ENCODE peak calls at places on chromosomes 5 and 9, in four cellular contexts. E is tibial nerve, V is cardiac muscle cell, K is brain microvascular endothelial cell. W is an unnamed sample.

GRCh38 chr9:133121200-133122166 is at the start of gene RALGDS:
- DNase-seq in V (peak), K (peak), E (peak), W (no peak)

GRCh38 chr5:167244583-167244982 is 1046.9 kb upstream of the WWC1 start:
- DNase-seq in E (no peak), K (peak), V (peak), W (no peak)

GRCh38 chr9:82038897-82039296 is 50.3 kb downstream of the SPATA31D1 start:
- DNase-seq in V (no peak), K (no peak), E (no peak), W (no peak)

GRCh38 chr5:107486489-107486888 is 184.2 kb downstream of the EFNA5 start:
- DNase-seq in V (peak), E (no peak), K (peak), W (no peak)

GRCh38 chr9:84609779-84610178 is 59.8 kb upstream of the NTRK2 start:
- DNase-seq in K (no peak), E (no peak), V (no peak), W (no peak)

GRCh38 chr9:121620777-121621437 is 30.5 kb upstream of the DAB2IP start:
- DNase-seq in V (peak), K (no peak), E (no peak), W (no peak)

GRCh38 chr5:91266184-91266705 is 116.9 kb downstream of the ARRDC3 start:
- DNase-seq in K (peak), E (no peak), V (peak), W (peak)

GRCh38 chr9:33233659-33234335 is 6.2 kb upstream of the SPINK4 start:
- DNase-seq in V (peak), K (peak), E (no peak), W (peak)

GRCh38 chr5:116288524-116288923 is 203.7 kb downstream of the COMMD10 start:
- DNase-seq in K (no peak), E (no peak), V (no peak), W (no peak)

GRCh38 chr5:74517700-74518099 is 122.8 kb downstream of the ENC1 start:
- DNase-seq in K (peak), V (peak), E (peak), W (no peak)

GRCh38 chr9:114072181-114073140 is 5.6 kb downstream of the AMBP start:
- DNase-seq in V (peak), K (no peak), E (peak), W (no peak)

GRCh38 chr9:127144670-127145458 is 22.4 kb upstream of the ANGPTL2 start:
- DNase-seq in K (no peak), V (peak), E (no peak), W (no peak)

GRCh38 chr5:1508679-1509290 is 15.0 kb downstream of the LPCAT1 start:
- DNase-seq in E (no peak), V (no peak), K (no peak), W (no peak)

GRCh38 chr9:98811051-98811650 is 3.7 kb downstream of the GALNT12 start:
- DNase-seq in E (no peak), V (peak), K (peak), W (peak)

GRCh38 chr5:180606215-180606785 is 15.0 kb upstream of the SCGB3A1 start:
- DNase-seq in K (no peak), V (no peak), E (no peak), W (no peak)

GRCh38 chr5:134758504-134759341 is at the start of gene DDX46:
- DNase-seq in K (peak), E (peak), V (peak), W (peak)

GRCh38 chr9:79798450-79798849 is 226.7 kb downstream of the TLE4 start:
- DNase-seq in K (no peak), E (no peak), V (no peak), W (no peak)

GRCh38 chr9:117412006-117412715 is 2.7 kb downstream of the ASTN2 start:
- DNase-seq in K (no peak), E (no peak), V (no peak), W (no peak)

GRCh38 chr9:71662086-71662485 is 106.2 kb downstream of the CEMIP2 start:
- DNase-seq in V (no peak), E (no peak), K (no peak), W (no peak)

GRCh38 chr9:112665347-112665746 is 52.6 kb downstream of the INIP start:
- DNase-seq in E (no peak), V (peak), K (no peak), W (no peak)

GRCh38 chr5:164597293-164597900 is 1092.0 kb downstream of the MAT2B start:
- DNase-seq in K (no peak), E (no peak), V (no peak), W (no peak)

GRCh38 chr5:130652178-130652577 is 512.9 kb downstream of the HINT1 start:
- DNase-seq in V (peak), K (peak), E (no peak), W (peak)

GRCh38 chr5:36950586-36951457 is 74.3 kb downstream of the NIPBL start:
- DNase-seq in K (peak), V (peak), E (no peak), W (peak)

GRCh38 chr9:130755377-130756007 is 61.9 kb downstream of the EXOSC2 start:
- DNase-seq in V (no peak), K (no peak), E (no peak), W (no peak)

GRCh38 chr9:108041551-108041950 is 552.0 kb upstream of the KLF4 start:
- DNase-seq in K (peak), E (no peak), V (peak), W (no peak)

GRCh38 chr9:8284835-8285234 is 485.3 kb upstream of the DMAC1 start:
- DNase-seq in V (no peak), E (no peak), K (no peak), W (no peak)

GRCh38 chr5:123265551-123265950 is 157.7 kb downstream of the CEP120 start:
- DNase-seq in V (peak), K (no peak), E (no peak), W (no peak)

GRCh38 chr5:129116797-129117196 is 22.2 kb downstream of the ISOC1 start:
- DNase-seq in V (no peak), K (no peak), E (no peak), W (no peak)

GRCh38 chr5:100777680-100778281 is 125.3 kb downstream of the ST8SIA4 start:
- DNase-seq in V (peak), E (peak), K (peak), W (no peak)

GRCh38 chr5:56740868-56741267 is 74.5 kb upstream of the MAP3K1 start:
- DNase-seq in V (no peak), K (no peak), E (no peak), W (no peak)

GRCh38 chr9:121038452-121039203 is 11.4 kb downstream of the C5 start:
- DNase-seq in K (no peak), E (no peak), V (no peak), W (no peak)

GRCh38 chr9:128635266-128636023 is 21.2 kb downstream of the DYNC2I2 start:
- DNase-seq in K (peak), E (peak), V (peak), W (peak)

GRCh38 chr9:128634111-128634510 is 22.5 kb downstream of the DYNC2I2 start:
- DNase-seq in K (no peak), E (no peak), V (no peak), W (no peak)

GRCh38 chr9:128636024-128636390 is 20.6 kb downstream of the DYNC2I2 start:
- DNase-seq in E (no peak), K (no peak), V (peak), W (no peak)

GRCh38 chr9:128633601-128634000 is 23.0 kb downstream of the DYNC2I2 start:
- DNase-seq in V (no peak), K (no peak), E (no peak), W (no peak)

GRCh38 chr9:128634651-128635262 is 21.9 kb downstream of the DYNC2I2 start:
- DNase-seq in V (no peak), K (no peak), E (no peak), W (no peak)
- H3K4me3 ChIP-seq in V (no peak), K (no peak), E (no peak), W (no peak)

GRCh38 chr5:126965487-126965886 is 64.9 kb downstream of the MARCHF3 start:
- DNase-seq in K (no peak), V (no peak), E (no peak), W (no peak)
- TF ChIP-seq CTCF in K (no peak), V (no peak), E (no peak), W (no peak)

GRCh38 chr5:68960961-68961360 is 132.9 kb upstream of the SLC30A5 start:
- DNase-seq in K (no peak), E (no peak), V (no peak), W (no peak)

GRCh38 chr5:68964679-68965078 is 129.1 kb upstream of the SLC30A5 start:
- DNase-seq in V (no peak), E (no peak), K (no peak), W (no peak)

GRCh38 chr5:68960469-68960868 is 133.3 kb upstream of the SLC30A5 start:
- DNase-seq in E (no peak), K (no peak), V (no peak), W (no peak)

GRCh38 chr5:68961762-68962161 is 132.1 kb upstream of the SLC30A5 start:
- DNase-seq in K (no peak), E (no peak), V (no peak), W (no peak)

GRCh38 chr5:68962632-68963484 is 131.0 kb upstream of the SLC30A5 start:
- DNase-seq in K (peak), V (peak), E (peak), W (peak)
- H3K4me3 ChIP-seq in K (no peak), V (no peak), E (no peak), W (no peak)

GRCh38 chr5:132281856-132282614 is 12.2 kb upstream of the SLC22A4 start:
- DNase-seq in V (no peak), E (no peak), K (no peak), W (no peak)
- TF ChIP-seq CTCF in V (no peak), E (no peak), K (peak), W (no peak)

GRCh38 chr5:59020611-59021285 is 437.9 kb downstream of the RAB3C start:
- DNase-seq in E (no peak), V (no peak), K (no peak), W (no peak)
- H3K4me3 ChIP-seq in E (no peak), V (no peak), K (no peak), W (no peak)

GRCh38 chr9:75588808-75589207 is 301.7 kb upstream of the PCSK5 start:
- DNase-seq in K (no peak), V (no peak), E (no peak), W (no peak)
- TF ChIP-seq CTCF in K (peak), V (no peak), E (no peak), W (peak)

GRCh38 chr5:173213236-173213933 is 21.6 kb downstream of the NKX2-5 start:
- DNase-seq in V (no peak), E (no peak), K (no peak), W (no peak)
- H3K4me3 ChIP-seq in V (no peak), E (no peak), K (no peak), W (no peak)

W was measured in retinal pigment epithelial cell.